ENCODE peak calls at places on chromosomes 11 and 22, in nine cellular contexts. F, C, U, N, E, H, V, L and J are unnamed samples.

GRCh38 chr11:33716236-33716635 is 15.6 kb upstream of the C11orf91 start:
- DNase-seq in C (peak; percentile 76), U (peak; percentile 79), H (no peak), F (no peak), L (no peak), V (no peak), E (no peak), N (peak; percentile 55), J (no peak)

GRCh38 chr11:92794783-92795182 is 174.7 kb upstream of the MTNR1B start:
- DNase-seq in V (no peak), U (no peak), L (no peak), F (no peak), H (no peak), N (no peak), E (no peak), C (no peak), J (no peak)

GRCh38 chr22:36470994-36471331 is 10.5 kb downstream of the TXN2 start:
- DNase-seq in N (no peak), V (no peak), U (no peak), H (no peak), C (peak; percentile 44), F (no peak), E (no peak), L (no peak), J (no peak)

GRCh38 chr11:8080674-8081590 is at the start of gene TUB:
- DNase-seq in F (peak; percentile 16), C (peak; percentile 33), E (no peak), V (peak; percentile 45), N (no peak), U (peak; percentile 19), L (no peak), H (no peak), J (no peak)

GRCh38 chr11:14908214-14908880 is 16.3 kb upstream of the CYP2R1 start:
- DNase-seq in N (no peak), F (no peak), H (peak; percentile 33), C (peak; percentile 60), L (peak; percentile 20), U (peak; percentile 68), E (no peak), V (peak; percentile 40), J (peak; percentile 38)

GRCh38 chr11:117273550-117274289 is 17.4 kb upstream of the BACE1-AS start:
- DNase-seq in E (no peak), L (no peak), U (no peak), C (peak; percentile 96), F (no peak), H (peak; percentile 64), V (no peak), N (peak; percentile 95), J (no peak)

GRCh38 chr11:111422494-111423249 is 43.6 kb upstream of the POU2AF1 start:
- DNase-seq in C (peak; percentile 47), H (no peak), V (peak; percentile 78), F (peak; percentile 72), E (peak; percentile 40), L (peak; percentile 80), N (peak; percentile 34), U (peak; percentile 82), J (peak; percentile 72)

GRCh38 chr11:26143553-26144308 is 188.2 kb upstream of the ANO3 start:
- DNase-seq in C (no peak), E (no peak), L (no peak), H (no peak), F (no peak), N (peak; percentile 27), V (no peak), U (peak; percentile 13), J (no peak)

GRCh38 chr22:17130199-17130598 is 9.0 kb upstream of the TMEM121B start:
- DNase-seq in F (no peak), U (no peak), L (no peak), N (peak; percentile 20), C (peak; percentile 41), E (no peak), V (no peak), H (peak; percentile 18), J (no peak)

GRCh38 chr11:118910309-118911112 is 15.2 kb downstream of the BCL9L start:
- DNase-seq in N (peak; percentile 76), F (peak; percentile 76), L (no peak), H (peak; percentile 92), E (peak; percentile 72), U (peak; percentile 96), C (peak; percentile 92), V (peak; percentile 80), J (no peak)

GRCh38 chr11:70729949-70730348 is 331.6 kb downstream of the CTTN start:
- DNase-seq in U (no peak), L (no peak), C (no peak), N (no peak), V (no peak), H (no peak), E (peak; percentile 42), F (no peak), J (no peak)

GRCh38 chr11:47688101-47688500 is 27.1 kb downstream of the AGBL2 start:
- DNase-seq in L (no peak), C (no peak), H (no peak), U (no peak), N (no peak), V (no peak), F (no peak), E (no peak), J (no peak)